ENCODE peak calls at places on chromosomes 6 and 20, in nine cellular contexts. F, K, B, H, L, Z, X, N and C are unnamed samples.

GRCh38 chr6:99814230-99814928 is 179.6 kb downstream of the MCHR2 start:
- DNase-seq in L (no peak), K (no peak), H (no peak), N (no peak), F (peak), Z (no peak), B (no peak), X (peak), C (no peak)

GRCh38 chr20:63456429-63457284 is 15.8 kb downstream of the KCNQ2 start:
- DNase-seq in B (no peak), Z (peak), L (no peak), K (no peak), X (no peak), H (no peak), N (no peak), F (no peak), C (no peak)

GRCh38 chr6:56486681-56487080 is 156.0 kb downstream of the DST start:
- DNase-seq in B (no peak), H (no peak), X (no peak), N (no peak), K (no peak), Z (no peak), L (no peak), F (no peak), C (no peak)

GRCh38 chr6:168272379-168273011 is 47.1 kb downstream of the DACT2 start:
- DNase-seq in K (no peak), Z (no peak), L (no peak), B (no peak), H (no peak), F (peak), X (no peak), N (no peak), C (no peak)

GRCh38 chr6:66173587-66173986 is 466.6 kb upstream of the EYS start:
- DNase-seq in H (no peak), X (no peak), N (no peak), B (no peak), K (no peak), F (no peak), L (no peak), Z (no peak), C (no peak)

GRCh38 chr6:100230976-100231316 is 233.8 kb downstream of the SIM1 start:
- DNase-seq in K (no peak), N (peak), Z (no peak), H (no peak), L (no peak), X (no peak), F (no peak), B (peak), C (no peak)

GRCh38 chr6:127484207-127484858 is 25.1 kb upstream of the KIAA0408 start:
- DNase-seq in X (no peak), Z (no peak), B (peak), F (peak), L (no peak), N (peak), H (no peak), K (no peak), C (no peak)

GRCh38 chr20:58628491-58629212 is 22.4 kb upstream of the STX16 start:
- DNase-seq in F (no peak), X (no peak), K (no peak), H (no peak), Z (no peak), B (no peak), L (no peak), N (no peak), C (no peak)

GRCh38 chr20:56979125-56979524 is 287.3 kb downstream of the BMP7 start:
- DNase-seq in X (no peak), Z (no peak), B (no peak), K (no peak), N (no peak), H (no peak), L (no peak), F (no peak), C (no peak)

GRCh38 chr6:39417440-39417839 is 94.9 kb upstream of the KCNK16 start:
- DNase-seq in L (no peak), F (no peak), X (no peak), K (no peak), B (no peak), Z (no peak), H (no peak), N (no peak), C (no peak)

GRCh38 chr6:25389501-25389900 is 110.3 kb downstream of the CARMIL1 start:
- DNase-seq in Z (no peak), H (no peak), B (no peak), X (no peak), K (no peak), N (no peak), L (no peak), F (no peak), C (no peak)

GRCh38 chr6:107690864-107691661 is 133.1 kb downstream of the SCML4 start:
- DNase-seq in K (peak), F (no peak), N (no peak), B (peak), H (peak), L (peak), Z (no peak), X (no peak), C (no peak)

GRCh38 chr20:46186210-46186609 is 68.1 kb downstream of the CD40 start:
- DNase-seq in H (no peak), Z (no peak), F (no peak), L (no peak), X (no peak), N (no peak), B (no peak), K (no peak), C (no peak)

GRCh38 chr6:20168668-20169633 is 43.3 kb downstream of the MBOAT1 start:
- DNase-seq in N (no peak), Z (no peak), H (no peak), B (no peak), X (no peak), F (no peak), K (no peak), L (no peak), C (no peak)

GRCh38 chr6:30826961-30827342 is 57.4 kb upstream of the DDR1 start:
- DNase-seq in F (peak), N (peak), H (no peak), L (no peak), B (no peak), X (peak), K (no peak), Z (no peak), C (no peak)

GRCh38 chr20:20366551-20366895 is 1.4 kb upstream of the INSM1 start:
- DNase-seq in X (no peak), B (no peak), L (no peak), N (no peak), H (no peak), Z (no peak), F (no peak), K (no peak), C (no peak)

GRCh38 chr6:140078552-140079126 is 704.2 kb upstream of the CITED2 start:
- DNase-seq in Z (no peak), K (no peak), H (no peak), F (no peak), N (no peak), B (peak), L (no peak), X (no peak), C (no peak)

GRCh38 chr20:38034108-38034649 is 633 bp downstream of the RPRD1B start:
- DNase-seq in F (no peak), Z (no peak), L (no peak), K (no peak), B (no peak), X (no peak), N (no peak), H (no peak), C (no peak)

GRCh38 chr20:16942702-16943101 is 194.5 kb downstream of the OTOR start:
- DNase-seq in Z (no peak), F (peak), K (no peak), X (no peak), L (no peak), H (no peak), B (peak), N (no peak), C (no peak)

GRCh38 chr6:85643530-85644373 is 1.1 kb upstream of the SYNCRIP start:
- DNase-seq in L (peak), F (peak), Z (peak), B (peak), K (peak), H (peak), N (peak), X (peak), C (no peak)
- TF ChIP-seq POLR2A in L (no peak), F (peak), Z (peak), B (peak), K (peak), H (peak), N (peak), X (peak), C (no peak)

GRCh38 chr20:32098786-32099185 is 10.7 kb upstream of the TM9SF4 start:
- DNase-seq in B (no peak), N (no peak), F (no peak), K (no peak), Z (no peak), X (no peak), H (no peak), L (no peak), C (no peak)
- TF ChIP-seq CTCF in B (no peak), N (no peak), F (no peak), K (no peak), Z (no peak), X (no peak), H (no peak), L (no peak), C (no peak)

GRCh38 chr6:16128759-16129622 is at the start of gene MYLIP:
- DNase-seq in Z (peak), H (peak), N (peak), B (peak), L (peak), F (peak), X (peak), K (peak), C (peak)
- TF ChIP-seq POLR2A in Z (peak), H (peak), N (peak), B (peak), L (peak), F (peak), X (peak), K (peak), C (peak)

DNA sequence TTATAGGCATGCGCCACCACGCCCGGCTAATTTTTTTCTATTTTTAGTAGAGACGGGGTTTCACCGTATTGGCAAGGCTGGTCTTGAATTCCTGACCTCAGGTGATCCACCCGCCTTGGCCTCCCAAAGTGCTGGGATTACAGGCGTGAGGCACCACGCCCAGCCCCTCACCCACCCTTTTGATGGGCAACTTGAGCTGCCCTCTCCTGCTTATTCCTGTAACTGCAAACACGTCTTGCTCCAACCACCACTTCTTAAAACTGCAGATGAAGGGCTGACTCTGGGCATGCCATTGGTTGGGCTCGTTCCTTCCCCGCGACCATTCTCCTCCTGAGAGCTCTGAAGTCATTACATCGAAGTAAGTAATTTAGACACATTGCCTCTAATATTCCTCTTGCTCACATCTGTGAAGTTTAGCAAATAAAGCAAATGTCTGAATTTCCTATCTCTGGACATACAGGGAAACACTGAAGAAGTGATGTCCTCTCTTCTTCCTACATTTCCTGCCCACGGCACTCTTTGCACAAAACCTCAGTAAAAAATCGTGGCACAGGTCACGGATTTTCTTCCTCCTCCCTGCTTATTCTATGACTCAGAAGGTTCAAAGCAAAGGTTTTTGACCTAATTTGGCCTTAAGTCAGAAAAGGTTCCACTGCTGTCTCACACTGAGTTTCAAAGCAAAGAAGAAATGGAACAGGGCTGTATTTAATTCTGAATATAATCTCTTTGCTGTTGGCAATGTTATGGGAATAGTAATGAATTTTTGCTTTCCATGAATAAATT is 117.5 kb downstream of the GMPR start:
- DNase-seq in B (no peak), L (no peak), H (no peak), N (peak), F (no peak), Z (no peak), X (no peak), K (no peak), C (no peak)
- TF ChIP-seq CTCF in B (no peak), L (no peak), H (no peak), N (no peak), F (no peak), Z (no peak), X (no peak), K (no peak), C (no peak)

GRCh38 chr6:26457796-26458688 is at the start of gene BTN2A1:
- DNase-seq in H (peak), Z (peak), L (peak), N (peak), F (peak), X (peak), B (peak), K (peak), C (peak)
- TF ChIP-seq POLR2A in H (no peak), Z (no peak), L (peak), N (no peak), F (peak), X (peak), B (peak), K (peak), C (no peak)